ENCODE peak calls at places on chromosomes 13 and 19, in nine cellular contexts. M is PC-3; Z is Calu3; N is body of pancreas; O is activated naive CD8-positive, alpha-beta T cell treated with anti-CD3 and anti-CD28 coated beads for 36 hours; P is activated CD4-positive, alpha-beta T cell treated with anti-CD3 and anti-CD28 coated beads, Interleukin-2, amount 50 U/mL, for 24 hours; R is MM.1S; Y is right cardiac atrium; J is gastrocnemius medialis. E is an unnamed sample.

GRCh38 chr19:38290631-38291147 is 13.4 kb upstream of the C19orf33 start:
- DNase-seq in Z (peak; percentile 82), M (peak; percentile 97), Y (no peak), N (peak; percentile 93), J (no peak), R (no peak), O (no peak), P (no peak), E (peak; percentile 94)

GRCh38 chr19:38280030-38280921 is 15.9 kb downstream of the SPINT2 start:
- DNase-seq in P (no peak), Y (no peak), J (no peak), M (no peak), O (no peak), Z (no peak), N (no peak), R (no peak), E (no peak)

GRCh38 chr19:38143847-38144246 is 80.2 kb downstream of the DPF1 start:
- DNase-seq in Z (no peak), O (no peak), R (no peak), Y (no peak), M (no peak), N (no peak), J (no peak), P (no peak), E (no peak)

GRCh38 chr19:30978639-30979038 is 370.6 kb downstream of the TSHZ3 start:
- DNase-seq in J (no peak), M (no peak), O (no peak), N (no peak), Y (no peak), Z (no peak), R (no peak), P (no peak), E (no peak)

GRCh38 chr13:100485265-100485664 is 103.3 kb downstream of the GGACT start:
- DNase-seq in J (no peak), R (no peak), P (no peak), O (no peak), Y (no peak), N (no peak), Z (no peak), M (no peak), E (no peak)

GRCh38 chr13:95239293-95239692 is 62.0 kb downstream of the ABCC4 start:
- DNase-seq in M (no peak), Y (no peak), Z (no peak), R (no peak), N (no peak), J (no peak), O (no peak), P (no peak), E (no peak)

GRCh38 chr13:30158774-30159445 is 148.4 kb downstream of the KATNAL1 start:
- DNase-seq in O (no peak), Y (no peak), P (no peak), J (no peak), N (no peak), Z (peak; percentile 9), R (no peak), M (peak; percentile 35), E (no peak)

GRCh38 chr19:27824108-27824507 is 1388.8 kb downstream of the UQCRFS1 start:
- DNase-seq in Y (no peak), N (no peak), M (no peak), J (no peak), Z (no peak), R (no peak), O (no peak), P (no peak), E (no peak)